ENCODE peak calls at places on chromosome 17, in four cellular contexts. N, S, Q and R are unnamed samples.

GRCh38 chr17:9072626-9073339 is 51.5 kb downstream of the NTN1 start:
- DNase-seq in N (no peak), S (peak; percentile 86), Q (no peak), R (peak; percentile 19)

GRCh38 chr17:9213311-9213655 is 192.0 kb downstream of the NTN1 start:
- DNase-seq in N (no peak), S (no peak), Q (no peak), R (no peak)

GRCh38 chr17:3951420-3951819 is 12.8 kb downstream of the ATP2A3 start:
- DNase-seq in N (no peak), S (no peak), Q (no peak), R (no peak)

GRCh38 chr17:6843241-6843890 is 11.8 kb upstream of the TEKT1 start:
- DNase-seq in N (no peak), S (no peak), Q (no peak), R (no peak)

GRCh38 chr17:44518032-44518431 is 14.8 kb upstream of the GPATCH8 start:
- DNase-seq in N (no peak), S (no peak), Q (no peak), R (no peak)

GRCh38 chr17:77727216-77727615 is 231.3 kb upstream of the TNRC6C start:
- DNase-seq in N (no peak), S (no peak), Q (no peak), R (no peak)

GRCh38 chr17:2087597-2088211 is 32.8 kb downstream of the HIC1 start:
- DNase-seq in N (peak; percentile 73), S (peak; percentile 84), Q (no peak), R (peak; percentile 66)

GRCh38 chr17:9484789-9485188 is 90.8 kb downstream of the STX8 start:
- DNase-seq in N (no peak), S (no peak), Q (no peak), R (no peak)

GRCh38 chr17:77494664-77495435 is 354.1 kb downstream of the SEC14L1 start:
- DNase-seq in N (peak; percentile 87), S (peak; percentile 82), Q (peak; percentile 90), R (peak; percentile 79)

GRCh38 chr17:74271281-74271680 is 2.8 kb upstream of the DNAI2 start:
- DNase-seq in N (no peak), S (no peak), Q (no peak), R (no peak)

GRCh38 chr17:7673239-7673638 is 14.1 kb downstream of the TP53 start:
- DNase-seq in N (no peak), S (no peak), Q (no peak), R (no peak)

GRCh38 chr17:82696259-82696658 is 2.2 kb downstream of the RAB40B start:
- DNase-seq in N (no peak), S (peak; percentile 16), Q (no peak), R (no peak)

GRCh38 chr17:17067277-17067676 is 25.0 kb downstream of the MPRIP start:
- DNase-seq in N (peak; percentile 11), S (no peak), Q (no peak), R (no peak)

GRCh38 chr17:29577778-29578211 is 9.3 kb downstream of the TP53I13 start:
- DNase-seq in N (no peak), S (peak; percentile 77), Q (no peak), R (no peak)

GRCh38 chr17:27559996-27560481 is 70.9 kb upstream of the LGALS9 start:
- DNase-seq in N (no peak), S (peak; percentile 80), Q (no peak), R (peak; percentile 68)

GRCh38 chr17:36972186-36972686 is 23.5 kb downstream of the AATF start:
- DNase-seq in N (no peak), S (no peak), Q (no peak), R (no peak)

GRCh38 chr17:70040336-70040735 is 34.7 kb upstream of the KCNJ16 start:
- DNase-seq in N (no peak), S (no peak), Q (no peak), R (no peak)

GRCh38 chr17:69539781-69540319 is 125.4 kb downstream of the MAP2K6 start:
- DNase-seq in N (no peak), S (no peak), Q (no peak), R (no peak)

GRCh38 chr17:45857977-45858708 is 13.5 kb downstream of the SPPL2C start:
- DNase-seq in N (no peak), S (no peak), Q (peak; percentile 60), R (peak; percentile 27)

GRCh38 chr17:49197346-49197998 is 12.9 kb downstream of the GNGT2 start:
- DNase-seq in N (no peak), S (no peak), Q (no peak), R (no peak)

GRCh38 chr17:56351675-56352074 is 198.4 kb downstream of the ANKFN1 start:
- DNase-seq in N (no peak), S (no peak), Q (no peak), R (no peak)

GRCh38 chr17:76498886-76499667 is 2.1 kb downstream of the RHBDF2 start:
- DNase-seq in N (no peak), S (no peak), Q (no peak), R (no peak)

GRCh38 chr17:40121886-40122465 is at the start of gene MSL1:
- DNase-seq in N (peak; percentile 95), S (peak; percentile 92), Q (peak; percentile 86), R (peak; percentile 86)

GRCh38 chr17:76272541-76273434 is 7.6 kb downstream of the UBALD2 start:
- DNase-seq in N (no peak), S (no peak), Q (no peak), R (no peak)

GRCh38 chr17:42781639-42782401 is 1.4 kb downstream of the WNK4 start:
- DNase-seq in N (no peak), S (no peak), Q (no peak), R (no peak)

GRCh38 chr17:29733151-29733550 is 110.4 kb upstream of the CORO6 start:
- DNase-seq in N (no peak), S (no peak), Q (no peak), R (no peak)

GRCh38 chr17:17663160-17664072 is 17.8 kb upstream of the RAI1 start:
- DNase-seq in N (no peak), S (peak; percentile 85), Q (no peak), R (peak; percentile 73)

GRCh38 chr17:54967621-54968258 is 714 bp downstream of the COX11 start:
- DNase-seq in N (no peak), S (no peak), Q (no peak), R (no peak)

GRCh38 chr17:44117351-44117750 is 6.1 kb downstream of the HDAC5 start:
- DNase-seq in N (no peak), S (no peak), Q (no peak), R (no peak)

GRCh38 chr17:30995347-30995746 is 24.5 kb downstream of the RNF135 start:
- DNase-seq in N (no peak), S (no peak), Q (no peak), R (no peak)

GRCh38 chr17:31679667-31680066 is 179.4 kb downstream of the COPRS start:
- DNase-seq in N (no peak), S (no peak), Q (no peak), R (no peak)

GRCh38 chr17:19812407-19812806 is 55.3 kb downstream of the ULK2 start:
- DNase-seq in N (no peak), S (no peak), Q (no peak), R (no peak)

GRCh38 chr17:17856386-17856785 is 19.6 kb upstream of the SREBF1 start:
- DNase-seq in N (no peak), S (no peak), Q (no peak), R (no peak)

GRCh38 chr17:42178817-42179216 is 2.1 kb downstream of the KCNH4 start:
- DNase-seq in N (no peak), S (no peak), Q (no peak), R (no peak)

DNA sequence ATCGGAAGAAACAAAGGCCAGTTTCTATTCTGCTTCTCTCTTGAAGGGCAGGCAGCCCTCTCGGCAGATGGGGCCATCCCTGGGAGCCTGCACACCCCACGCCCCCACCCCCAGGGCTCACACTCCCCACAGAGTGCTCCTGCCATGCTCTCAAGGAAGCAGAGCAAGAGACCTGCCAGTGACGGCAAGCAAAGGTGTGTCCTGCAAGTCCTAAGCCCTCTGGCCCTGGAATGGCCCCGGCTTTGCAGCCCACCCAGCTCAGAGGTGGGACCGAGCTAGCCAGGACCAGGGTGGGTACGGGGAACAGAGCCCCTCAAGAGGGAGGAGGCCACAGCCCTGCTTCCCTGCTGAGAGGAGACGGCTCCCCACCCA is 91.7 kb downstream of the RBFOX3 start:
- DNase-seq in N (no peak), S (no peak), Q (no peak), R (no peak)
- H3K4me3 ChIP-seq in N (no peak overlapping the region), S (no peak overlapping the region), Q (no peak overlapping the region), R (no peak overlapping the region)

DNA sequence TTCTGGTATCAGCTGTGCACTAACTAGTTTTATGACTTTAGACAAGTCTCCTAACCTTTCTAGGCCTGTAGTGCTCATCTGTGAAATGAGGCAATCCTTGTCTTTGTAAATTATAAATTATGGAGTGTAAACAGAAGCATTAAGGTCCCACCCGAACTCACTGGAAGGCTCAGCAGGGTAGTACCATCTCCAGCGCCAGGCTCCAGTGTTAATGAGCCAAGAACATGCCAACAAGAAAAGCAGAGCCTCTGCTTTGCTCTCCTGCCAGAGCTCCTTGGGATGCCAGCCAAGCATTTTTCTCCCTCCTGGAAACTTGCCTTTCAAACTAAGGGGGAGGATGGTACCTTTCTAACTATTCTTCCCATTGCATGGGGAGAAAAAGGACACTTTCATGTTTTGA is 14.9 kb downstream of the LIMD2 start:
- DNase-seq in N (no peak), S (no peak), Q (no peak), R (no peak)
- H3K9me3 ChIP-seq in N (no peaks in the 10 kb centered on the region), S (no peaks in the 10 kb centered on the region), Q (no peaks in the 10 kb centered on the region), R (no peaks in the 10 kb centered on the region)

DNA sequence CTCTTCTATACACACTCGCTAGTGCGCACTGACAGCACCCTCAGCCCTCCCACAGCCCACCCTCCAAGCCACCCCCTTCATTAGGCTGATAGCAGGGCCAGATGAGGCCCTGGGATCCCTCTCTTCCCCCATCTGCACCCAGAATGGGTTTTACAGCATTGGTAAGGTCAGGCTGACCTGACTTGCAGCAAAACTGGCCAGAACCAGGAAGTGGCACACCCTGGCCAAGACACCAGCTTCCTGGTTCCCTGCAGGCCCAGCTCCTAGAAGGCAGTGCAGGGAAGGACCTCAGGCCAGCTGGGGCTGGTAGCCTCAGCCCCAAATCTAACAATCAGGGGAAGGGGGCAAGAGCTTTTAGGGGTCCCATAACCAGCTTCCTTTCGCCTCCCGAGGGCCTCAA is 50.0 kb upstream of the MRPS23 start:
- DNase-seq in N (peak; percentile 81), S (peak; percentile 78), Q (no peak), R (peak; percentile 63)
- H3K27ac ChIP-seq in N (peak overlapping the region; percentile 87), S (peak overlapping the region; percentile 70), Q (no peak overlapping the region), R (peak overlapping the region; percentile 86)

GRCh38 chr17:15652960-15653359 is 31.2 kb downstream of the TRIM16 start:
- DNase-seq in N (no peak), S (no peak), Q (no peak), R (no peak)

GRCh38 chr17:15651001-15651582 is 31.6 kb upstream of the FBXW10B start:
- DNase-seq in N (no peak), S (peak; percentile 48), Q (no peak), R (peak; percentile 30)

GRCh38 chr17:15648384-15648783 is 28.9 kb upstream of the FBXW10B start:
- DNase-seq in N (no peak), S (no peak), Q (no peak), R (peak; percentile 51)

GRCh38 chr17:15651583-15652110 is 32.1 kb upstream of the FBXW10B start:
- DNase-seq in N (peak; percentile 95), S (peak; percentile 97), Q (peak; percentile 97), R (peak; percentile 99)

DNA sequence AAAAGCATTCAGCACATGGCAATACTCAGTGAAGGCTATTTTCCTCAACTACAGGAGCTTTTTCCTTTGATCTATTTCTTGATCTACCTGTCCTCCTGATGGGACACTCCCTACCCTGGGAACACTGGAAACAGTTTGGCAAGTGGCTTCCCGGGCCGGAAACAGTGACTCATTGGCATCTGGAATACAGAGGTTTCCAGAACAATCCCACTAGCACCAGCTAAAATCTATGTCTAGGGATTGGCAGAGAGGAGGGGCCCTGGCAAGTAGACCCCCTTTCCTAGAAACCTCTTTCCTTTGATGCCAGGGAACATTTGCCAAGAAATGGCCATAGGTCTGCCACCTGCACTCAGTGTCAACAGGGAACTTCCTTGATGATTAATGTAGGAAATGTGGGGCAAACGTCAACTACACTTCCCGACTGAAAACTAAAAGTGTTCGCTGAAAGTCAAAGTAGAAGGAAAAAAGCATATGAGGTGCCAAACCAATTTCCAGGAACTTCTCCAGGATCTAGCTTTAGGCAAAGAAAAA is 30.4 kb upstream of the FBXW10B start:
- DNase-seq in N (no peak), S (peak; percentile 63), Q (no peak), R (peak; percentile 82)
- H3K4me3 ChIP-seq in N (peak overlapping the region; percentile 50), S (peak overlapping the region; percentile 47), Q (peak overlapping the region; percentile 41), R (no peak overlapping the region)